ENCODE peak calls at places on chromosomes 7 and 10, in six cellular contexts. G, E, Q, K, I and A are unnamed samples.

GRCh38 chr7:2614646-2615330 is 17.0 kb upstream of the TTYH3 start:
- DNase-seq in G (no peak), E (no peak), Q (no peak), I (no peak), K (no peak), A (no peak)

GRCh38 chr7:95322396-95322795 is 1.9 kb downstream of the PON1 start:
- DNase-seq in E (no peak), G (no peak), K (no peak), Q (no peak), I (no peak), A (no peak)

GRCh38 chr10:102119417-102120141 is 589 bp downstream of the LDB1 start:
- DNase-seq in G (peak), I (peak), E (no peak), Q (peak), K (peak), A (peak)

GRCh38 chr10:64376169-64376568 is 855.0 kb downstream of the REEP3 start:
- DNase-seq in K (no peak), G (no peak), I (no peak), E (no peak), Q (no peak), A (peak)

GRCh38 chr10:110858297-110858934 is 13.3 kb upstream of the PDCD4 start:
- DNase-seq in I (no peak), G (no peak), Q (no peak), E (no peak), K (peak), A (no peak)

GRCh38 chr10:74081192-74081803 is 69.3 kb downstream of the AP3M1 start:
- DNase-seq in E (peak), Q (no peak), G (peak), K (peak), I (no peak), A (peak)

GRCh38 chr7:17019106-17019505 is 137.3 kb upstream of the AGR3 start:
- DNase-seq in I (no peak), Q (no peak), K (no peak), G (no peak), E (no peak), A (no peak)

GRCh38 chr10:50025627-50026026 is 37.4 kb downstream of the AGAP6 start:
- DNase-seq in I (no peak), K (no peak), E (no peak), Q (no peak), G (no peak), A (no peak)

GRCh38 chr10:23540401-23540800 is 101.5 kb downstream of the OTUD1 start:
- DNase-seq in K (no peak), I (no peak), Q (no peak), E (no peak), G (no peak), A (no peak)

GRCh38 chr10:30510184-30510931 is 76.4 kb downstream of the MAP3K8 start:
- DNase-seq in E (no peak), K (peak), G (peak), I (no peak), Q (peak), A (no peak)

GRCh38 chr7:102140952-102141370 is 145.7 kb upstream of the SH2B2 start:
- DNase-seq in E (no peak), K (no peak), G (no peak), Q (no peak), I (no peak), A (no peak)